ENCODE peak calls at places on chromosomes 2 and 18, in nine cellular contexts. F is right lobe of liver; L is NCI-H226; A is RWPE1; X is activated CD4-positive, CD25-positive, alpha-beta regulatory T cell; O is T-helper 22 cell; M is activated naive CD4-positive, alpha-beta T cell; Z is left lobe of liver; E is nephron progenitor cell. H is an unnamed sample.

GRCh38 chr2:120516323-120517314 is 170.7 kb downstream of the INHBB start:
- DNase-seq in M (no peak), E (no peak), F (peak; percentile 77), A (no peak), O (no peak), L (no peak), Z (peak; percentile 81), X (no peak), H (no peak)

GRCh38 chr2:203706403-203706802 is at the start of gene CD28:
- DNase-seq in L (no peak), E (no peak), F (no peak), O (peak; percentile 88), A (no peak), M (peak; percentile 68), Z (no peak), X (peak; percentile 65), H (no peak)

GRCh38 chr2:238425979-238426567 is 654 bp upstream of the ASB1 start:
- DNase-seq in F (no peak), M (no peak), X (no peak), Z (no peak), O (no peak), L (peak; percentile 17), A (no peak), E (peak; percentile 44), H (peak; percentile 88)

GRCh38 chr2:81835318-81836000 is 1530.9 kb upstream of the LRRTM1 start:
- DNase-seq in Z (no peak), A (peak; percentile 79), X (no peak), O (no peak), F (no peak), E (no peak), L (no peak), M (no peak), H (peak; percentile 17)

GRCh38 chr2:151891566-151892194 is 63.5 kb upstream of the ARL5A start:
- DNase-seq in X (no peak), A (no peak), E (no peak), F (no peak), L (no peak), O (no peak), Z (no peak), M (no peak), H (no peak)

GRCh38 chr2:98502556-98503335 is 58.1 kb downstream of the INPP4A start:
- DNase-seq in A (no peak), L (peak; percentile 8), M (no peak), O (no peak), X (no peak), Z (no peak), E (no peak), F (peak; percentile 30), H (peak; percentile 45)

GRCh38 chr18:80157708-80158343 is 48.8 kb downstream of the ADNP2 start:
- DNase-seq in A (peak; percentile 52), O (no peak), Z (peak; percentile 77), F (peak; percentile 77), E (peak; percentile 84), M (peak; percentile 51), X (peak; percentile 62), L (no peak), H (no peak)

GRCh38 chr2:71558300-71559051 is 105.1 kb downstream of the DYSF start:
- DNase-seq in A (no peak), X (no peak), L (peak; percentile 48), M (no peak), O (no peak), F (no peak), Z (no peak), E (no peak), H (peak; percentile 93)

GRCh38 chr2:59706729-59707128 is 846.7 kb downstream of the BCL11A start:
- DNase-seq in O (no peak), F (no peak), L (no peak), E (no peak), X (no peak), A (no peak), M (no peak), Z (no peak), H (no peak)

GRCh38 chr2:106995560-106995959 is 109.6 kb upstream of the ST6GAL2 start:
- DNase-seq in F (no peak), L (peak; percentile 9), X (no peak), Z (no peak), O (no peak), E (no peak), A (no peak), M (no peak), H (no peak)

GRCh38 chr2:24915796-24916195 is 4.2 kb downstream of the ADCY3 start:
- DNase-seq in X (no peak), M (no peak), A (no peak), O (no peak), F (no peak), L (no peak), Z (no peak), E (no peak), H (no peak)